ENCODE peak calls at places on chromosomes 5 and 9, in five cellular contexts. P is activated gamma-delta T cell, S is prostate gland, Q is psoas muscle, A is Panc1. H is an unnamed sample.
A peak's percentile ranks its signal among the peaks of the same experiment; 100 is the strongest.

GRCh38 chr5:100823812-100824211 is 79.3 kb downstream of the ST8SIA4 start:
- DNase-seq in P (no peak), A (no peak), Q (no peak), S (no peak), H (no peak)

GRCh38 chr5:96432245-96433065 is 593 bp downstream of the PCSK1 start:
- DNase-seq in S (no peak), Q (no peak), P (no peak), A (no peak), H (peak; percentile 57)

GRCh38 chr9:135210676-135211523 is 123.4 kb downstream of the OLFM1 start:
- DNase-seq in A (no peak), P (no peak), Q (no peak), S (no peak), H (no peak)

GRCh38 chr5:41721521-41721920 is 148.7 kb downstream of the OXCT1 start:
- DNase-seq in A (no peak), Q (no peak), P (no peak), S (no peak), H (no peak)

GRCh38 chr9:95626885-95627558 is 110.3 kb upstream of the PTCH1 start:
- DNase-seq in Q (peak; percentile 56), P (no peak), A (no peak), S (no peak), H (no peak)

GRCh38 chr5:100623719-100624118 is 88.5 kb downstream of the FAM174A start:
- DNase-seq in A (no peak), S (no peak), P (no peak), Q (no peak), H (no peak)

GRCh38 chr9:87874320-87874655 is 8.4 kb upstream of the SPATA31E1 start:
- DNase-seq in A (no peak), S (no peak), P (no peak), Q (no peak), H (peak; percentile 47)

GRCh38 chr5:92800360-92800759 is 780.7 kb downstream of the NR2F1-AS1 start:
- DNase-seq in P (no peak), A (no peak), S (no peak), Q (no peak), H (no peak)

GRCh38 chr5:170168002-170168401 is 62.3 kb downstream of the FOXI1 start:
- DNase-seq in Q (no peak), P (no peak), A (no peak), S (no peak), H (peak; percentile 7)

GRCh38 chr5:172909931-172910502 is 49.2 kb upstream of the RPL26L1 start:
- DNase-seq in A (no peak), Q (no peak), P (no peak), S (no peak), H (no peak)

GRCh38 chr9:110125207-110125751 is 82.7 kb downstream of the C9orf152 start:
- DNase-seq in Q (peak; percentile 78), S (peak; percentile 15), P (no peak), A (no peak), H (peak; percentile 99)

GRCh38 chr5:40037703-40038102 is 612.9 kb upstream of the DAB2 start:
- DNase-seq in A (no peak), P (no peak), Q (no peak), S (no peak), H (no peak)

GRCh38 chr5:16866220-16866619 is 69.9 kb downstream of the MYO10 start:
- DNase-seq in Q (no peak), A (no peak), P (no peak), S (no peak), H (no peak)

GRCh38 chr5:82320971-82321370 is 42.8 kb upstream of the RPS23 start:
- DNase-seq in P (no peak), A (no peak), S (no peak), Q (no peak), H (no peak)

H was measured in islet precursor cell.